ENCODE peak calls at places on chromosomes 12 and 14, in four cellular contexts. One of them, this sample, is unnamed.

GRCh38 chr14:33908540-33909223 is 42.2 kb downstream of the EGLN3 start:
- DNase-seq in heart right ventricle: no peak
- DNase-seq in right atrium auricular region: no peak
- DNase-seq in WTC11: peak; percentile 26
- DNase-seq in this sample: no peak

GRCh38 chr14:100864206-100864605 is 38.3 kb downstream of the MEG3 start:
- DNase-seq in heart right ventricle: no peak
- DNase-seq in right atrium auricular region: no peak
- DNase-seq in WTC11: no peak
- DNase-seq in this sample: no peak

GRCh38 chr12:113940357-113940756 is 25.8 kb downstream of the RBM19 start:
- DNase-seq in heart right ventricle: no peak
- DNase-seq in right atrium auricular region: no peak
- DNase-seq in WTC11: peak; percentile 34
- DNase-seq in this sample: no peak

GRCh38 chr14:87179936-87180335 is 813.0 kb downstream of the GALC start:
- DNase-seq in heart right ventricle: no peak
- DNase-seq in right atrium auricular region: no peak
- DNase-seq in WTC11: no peak
- DNase-seq in this sample: no peak

GRCh38 chr12:121789233-121789781 is 4.2 kb downstream of the RHOF start:
- DNase-seq in heart right ventricle: no peak
- DNase-seq in right atrium auricular region: no peak
- DNase-seq in WTC11: no peak
- DNase-seq in this sample: no peak

GRCh38 chr14:23348297-23348655 is 4.4 kb downstream of the SLC22A17 start:
- DNase-seq in heart right ventricle: no peak
- DNase-seq in right atrium auricular region: no peak
- DNase-seq in WTC11: no peak
- DNase-seq in this sample: no peak

GRCh38 chr12:171276-171675 is 42.7 kb downstream of the SLC6A12 start:
- DNase-seq in heart right ventricle: no peak
- DNase-seq in right atrium auricular region: no peak
- DNase-seq in WTC11: no peak
- DNase-seq in this sample: no peak

GRCh38 chr12:122995503-122996187 is 15.2 kb downstream of the ARL6IP4 start:
- DNase-seq in heart right ventricle: peak; percentile 44
- DNase-seq in right atrium auricular region: no peak
- DNase-seq in WTC11: no peak
- DNase-seq in this sample: no peak

GRCh38 chr12:15179672-15180071 is 41.5 kb downstream of the RERG start:
- DNase-seq in heart right ventricle: peak; percentile 21
- DNase-seq in right atrium auricular region: no peak
- DNase-seq in WTC11: no peak
- DNase-seq in this sample: no peak

GRCh38 chr14:67446371-67447032 is 34.5 kb upstream of the PLEK2 start:
- DNase-seq in heart right ventricle: peak; percentile 33
- DNase-seq in right atrium auricular region: no peak
- DNase-seq in WTC11: no peak
- DNase-seq in this sample: no peak

DNA sequence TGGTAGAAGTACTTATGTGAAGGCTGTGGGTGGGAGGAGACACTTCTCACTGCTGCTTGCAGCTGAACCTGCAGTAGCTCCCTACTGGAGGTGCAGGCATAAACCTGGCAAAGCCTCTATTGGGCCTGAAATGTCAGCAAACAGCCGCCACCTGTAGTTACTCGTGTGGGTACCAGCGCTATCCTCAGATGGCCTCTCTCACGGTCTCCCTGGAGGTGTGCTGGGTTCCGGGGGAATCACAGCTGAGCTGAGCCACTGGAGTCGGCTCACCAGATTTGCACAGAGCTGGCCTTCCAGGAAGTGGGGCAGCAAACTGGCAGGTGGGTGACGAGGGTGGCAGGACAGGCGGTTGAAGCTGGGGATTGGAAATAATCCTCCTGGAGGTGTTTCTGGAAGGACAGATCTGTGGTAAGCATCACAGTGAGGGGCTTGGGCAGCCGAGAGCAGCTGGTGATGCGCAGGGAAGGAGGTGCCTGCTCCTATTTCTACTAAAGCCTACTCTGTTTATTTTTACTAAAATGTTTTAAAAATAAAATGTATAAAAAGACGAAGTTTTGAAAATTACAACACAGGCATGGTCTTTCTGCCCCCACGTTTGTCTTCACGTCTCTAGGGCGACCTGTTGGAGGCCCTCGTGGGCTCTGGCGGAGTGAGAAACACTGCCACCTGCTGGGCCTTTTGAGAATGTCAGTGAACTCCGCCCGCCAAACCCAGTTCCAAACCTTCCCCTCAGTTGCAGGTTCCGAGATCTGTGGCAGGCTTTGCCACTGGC is 67.8 kb upstream of the PLEKHG3 start:
- DNase-seq in heart right ventricle: peak; percentile 67
- DNase-seq in right atrium auricular region: peak; percentile 79
- DNase-seq in WTC11: peak; percentile 82
- DNase-seq in this sample: peak; percentile 78
- TF ChIP-seq CTCF in heart right ventricle: peak; percentile 90
- TF ChIP-seq CTCF in right atrium auricular region: peak; percentile 92
- TF ChIP-seq CTCF in WTC11: peak; percentile 82
- TF ChIP-seq CTCF in this sample: peak; percentile 88

GRCh38 chr14:75675265-75675960 is 14.4 kb downstream of the TTLL5 start:
- DNase-seq in heart right ventricle: no peak
- DNase-seq in right atrium auricular region: no peak
- DNase-seq in WTC11: no peak
- DNase-seq in this sample: no peak
- TF ChIP-seq CTCF in heart right ventricle: no peak
- TF ChIP-seq CTCF in right atrium auricular region: no peak
- TF ChIP-seq CTCF in WTC11: no peak
- TF ChIP-seq CTCF in this sample: no peak

GRCh38 chr12:81627336-81628189 is 131.6 kb downstream of the PPFIA2 start:
- DNase-seq in heart right ventricle: no peak
- DNase-seq in right atrium auricular region: no peak
- DNase-seq in WTC11: no peak
- DNase-seq in this sample: no peak
- TF ChIP-seq CTCF in heart right ventricle: peak; percentile 60
- TF ChIP-seq CTCF in right atrium auricular region: peak; percentile 54
- TF ChIP-seq CTCF in WTC11: peak; percentile 41
- TF ChIP-seq CTCF in this sample: peak; percentile 44

DNA sequence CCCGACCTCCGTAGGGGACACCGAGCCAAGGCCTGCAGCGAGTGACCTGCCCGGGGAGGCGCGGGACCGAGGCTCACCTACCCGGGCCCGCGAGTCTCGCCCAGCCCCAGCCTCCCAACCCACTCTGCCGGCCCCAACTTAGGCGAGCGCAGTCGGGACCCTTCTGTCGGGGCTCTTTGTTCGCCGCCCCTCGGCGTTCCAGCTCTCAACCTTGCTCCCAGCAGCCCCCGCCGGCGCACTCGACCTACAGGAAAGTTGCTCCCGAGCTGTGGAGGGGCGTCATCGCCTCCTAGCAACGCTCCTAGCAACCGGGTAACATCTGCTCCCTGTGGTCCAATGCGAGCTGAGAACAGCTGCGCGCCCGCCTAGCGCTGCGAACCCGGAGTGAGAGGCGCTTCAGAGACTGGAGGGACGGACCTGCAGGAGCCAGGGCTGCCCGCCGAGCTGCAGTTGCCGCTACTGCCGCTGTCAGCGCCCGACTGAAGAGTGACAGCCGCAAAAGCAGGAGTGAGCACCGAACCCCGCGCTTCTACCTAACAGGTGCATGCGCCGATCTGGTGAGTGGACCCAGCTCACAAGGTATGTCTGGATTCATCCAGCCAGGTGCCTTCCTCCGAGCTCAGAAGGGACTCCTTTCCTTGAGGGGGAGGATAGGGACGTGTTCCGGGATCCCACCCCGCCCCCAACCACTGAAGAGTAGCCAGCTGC is 354.9 kb downstream of the SNAPC1 start:
- DNase-seq in heart right ventricle: peak; percentile 43
- DNase-seq in right atrium auricular region: peak; percentile 64
- DNase-seq in WTC11: peak; percentile 97
- DNase-seq in this sample: no peak
- TF ChIP-seq CTCF in heart right ventricle: peak; percentile 36
- TF ChIP-seq CTCF in right atrium auricular region: no peak
- TF ChIP-seq CTCF in WTC11: no peak
- TF ChIP-seq CTCF in this sample: no peak

DNA sequence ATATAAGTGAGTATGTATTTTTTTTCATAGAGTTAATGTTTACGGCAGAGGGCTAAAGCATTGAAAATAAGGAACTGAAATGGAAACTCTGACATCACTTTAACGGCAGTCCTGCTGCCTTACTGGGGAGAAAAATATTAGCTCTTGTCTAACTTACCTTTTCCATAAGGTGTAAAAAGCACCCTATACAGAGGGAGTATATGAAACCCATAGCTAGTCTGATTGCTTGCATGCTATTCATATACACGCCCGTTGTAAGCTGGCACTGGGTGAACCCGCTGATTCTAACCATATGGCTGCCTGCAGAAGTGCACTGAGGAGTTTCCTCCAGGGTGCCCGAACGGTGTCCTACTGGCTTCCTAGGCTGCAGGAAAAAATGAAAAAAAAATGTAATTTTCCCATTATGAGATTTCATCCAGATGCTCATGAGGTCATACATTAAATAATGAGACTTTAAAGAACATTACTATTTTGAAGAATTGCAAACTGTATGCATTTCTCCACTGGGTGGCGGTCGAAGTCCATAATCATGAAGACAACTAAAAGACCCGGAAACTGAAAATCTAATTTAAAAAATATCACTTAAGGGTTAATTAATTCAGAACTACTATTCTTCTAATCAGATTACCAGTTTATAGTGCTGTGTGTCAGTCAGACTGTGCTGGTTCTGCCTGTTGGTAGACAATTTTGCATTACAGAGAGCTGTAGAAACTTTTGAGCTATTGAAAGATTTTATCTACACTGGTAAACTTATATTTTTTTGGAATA is 144.7 kb downstream of the ALX1 start:
- DNase-seq in heart right ventricle: no peak
- DNase-seq in right atrium auricular region: no peak
- DNase-seq in WTC11: peak; percentile 28
- DNase-seq in this sample: no peak
- TF ChIP-seq CTCF in heart right ventricle: peak; percentile 36
- TF ChIP-seq CTCF in right atrium auricular region: no peak
- TF ChIP-seq CTCF in WTC11: no peak
- TF ChIP-seq CTCF in this sample: no peak

GRCh38 chr12:50185975-50186663 is 18.9 kb upstream of the CERS5 start:
- DNase-seq in heart right ventricle: no peak
- DNase-seq in right atrium auricular region: no peak
- DNase-seq in WTC11: no peak
- DNase-seq in this sample: no peak

GRCh38 chr12:50185496-50185895 is 18.3 kb upstream of the CERS5 start:
- DNase-seq in heart right ventricle: no peak
- DNase-seq in right atrium auricular region: no peak
- DNase-seq in WTC11: no peak
- DNase-seq in this sample: no peak

GRCh38 chr12:50181691-50182090 is 14.5 kb upstream of the CERS5 start:
- DNase-seq in heart right ventricle: no peak
- DNase-seq in right atrium auricular region: no peak
- DNase-seq in WTC11: no peak
- DNase-seq in this sample: no peak

GRCh38 chr12:50184261-50184660 is 17.1 kb upstream of the CERS5 start:
- DNase-seq in heart right ventricle: no peak
- DNase-seq in right atrium auricular region: no peak
- DNase-seq in WTC11: no peak
- DNase-seq in this sample: no peak

DNA sequence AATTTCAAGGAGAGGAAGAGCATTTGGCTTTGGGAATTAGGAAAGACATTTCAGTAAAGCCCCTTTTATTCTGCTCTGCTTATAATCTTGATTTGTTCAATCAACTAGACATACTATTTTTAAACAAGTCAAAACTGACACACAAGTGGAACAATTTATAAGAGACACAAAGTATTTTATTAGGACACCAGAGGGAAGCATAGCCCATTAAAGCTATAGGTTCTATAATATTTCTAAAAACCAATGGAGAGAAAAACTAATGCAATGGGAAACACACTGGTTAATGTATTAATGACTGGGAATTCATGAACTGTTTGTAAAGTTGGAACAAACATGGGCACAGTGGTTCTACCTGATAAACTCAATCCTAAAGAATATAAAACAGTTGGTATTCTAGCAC is 15.3 kb upstream of the CERS5 start:
- DNase-seq in heart right ventricle: no peak
- DNase-seq in right atrium auricular region: no peak
- DNase-seq in WTC11: no peak
- DNase-seq in this sample: no peak
- TF ChIP-seq CTCF in heart right ventricle: no peak
- TF ChIP-seq CTCF in right atrium auricular region: no peak
- TF ChIP-seq CTCF in WTC11: no peak
- TF ChIP-seq CTCF in this sample: no peak

GRCh38 chr12:99658950-99659349 is 11.4 kb downstream of the GARIN6 start:
- DNase-seq in heart right ventricle: no peak
- DNase-seq in right atrium auricular region: no peak
- DNase-seq in WTC11: no peak
- DNase-seq in this sample: no peak
- TF ChIP-seq CTCF in heart right ventricle: peak; percentile 14
- TF ChIP-seq CTCF in right atrium auricular region: no peak
- TF ChIP-seq CTCF in WTC11: no peak
- TF ChIP-seq CTCF in this sample: no peak